ENCODE peak calls at places on chromosomes 16 and 17, in nine cellular contexts. One of them, this sample, is unnamed.
A peak's percentile ranks its signal among the peaks of the same experiment; 100 is the strongest.

GRCh38 chr17:40284085-40284713 is 3.5 kb upstream of the CDC6 start:
- DNase-seq in heart left ventricle: no peak
- DNase-seq in body of pancreas: peak; percentile 45
- DNase-seq in A549: peak; percentile 25
- DNase-seq in Peyer's patch: no peak
- DNase-seq in prostate gland: peak; percentile 76
- DNase-seq in erythroblast: no peak
- DNase-seq in adrenal gland: no peak
- DNase-seq in thyroid gland: no peak
- DNase-seq in this sample: no peak

GRCh38 chr17:60173304-60173807 is 23.6 kb downstream of the CA4 start:
- DNase-seq in heart left ventricle: no peak
- DNase-seq in body of pancreas: no peak
- DNase-seq in A549: no peak
- DNase-seq in Peyer's patch: no peak
- DNase-seq in prostate gland: no peak
- DNase-seq in erythroblast: no peak
- DNase-seq in adrenal gland: no peak
- DNase-seq in thyroid gland: no peak
- DNase-seq in this sample: no peak

GRCh38 chr16:4578961-4579530 is 22.9 kb downstream of the C16orf96 start:
- DNase-seq in heart left ventricle: no peak
- DNase-seq in body of pancreas: no peak
- DNase-seq in A549: no peak
- DNase-seq in Peyer's patch: no peak
- DNase-seq in prostate gland: no peak
- DNase-seq in erythroblast: no peak
- DNase-seq in adrenal gland: no peak
- DNase-seq in thyroid gland: no peak
- DNase-seq in this sample: no peak

GRCh38 chr16:26078971-26079370 is 387.2 kb downstream of the HS3ST4 start:
- DNase-seq in heart left ventricle: no peak
- DNase-seq in body of pancreas: no peak
- DNase-seq in A549: no peak
- DNase-seq in Peyer's patch: no peak
- DNase-seq in prostate gland: no peak
- DNase-seq in erythroblast: no peak
- DNase-seq in adrenal gland: no peak
- DNase-seq in thyroid gland: no peak
- DNase-seq in this sample: no peak

GRCh38 chr16:11619327-11619851 is 32.7 kb upstream of the LITAF start:
- DNase-seq in heart left ventricle: no peak
- DNase-seq in body of pancreas: peak; percentile 63
- DNase-seq in A549: no peak
- DNase-seq in Peyer's patch: no peak
- DNase-seq in prostate gland: no peak
- DNase-seq in erythroblast: peak; percentile 31
- DNase-seq in adrenal gland: no peak
- DNase-seq in thyroid gland: peak; percentile 91
- DNase-seq in this sample: no peak

GRCh38 chr17:37050905-37051304 is 102.2 kb downstream of the AATF start:
- DNase-seq in heart left ventricle: no peak
- DNase-seq in body of pancreas: no peak
- DNase-seq in A549: no peak
- DNase-seq in Peyer's patch: no peak
- DNase-seq in prostate gland: no peak
- DNase-seq in erythroblast: no peak
- DNase-seq in adrenal gland: no peak
- DNase-seq in thyroid gland: no peak
- DNase-seq in this sample: no peak

GRCh38 chr17:34603974-34604373 is 24.6 kb downstream of the TMEM132E start:
- DNase-seq in heart left ventricle: no peak
- DNase-seq in body of pancreas: no peak
- DNase-seq in A549: no peak
- DNase-seq in Peyer's patch: no peak
- DNase-seq in prostate gland: no peak
- DNase-seq in erythroblast: no peak
- DNase-seq in adrenal gland: no peak
- DNase-seq in thyroid gland: no peak
- DNase-seq in this sample: no peak

GRCh38 chr16:59635674-59636073 is 901.6 kb upstream of the GOT2 start:
- DNase-seq in heart left ventricle: no peak
- DNase-seq in body of pancreas: no peak
- DNase-seq in A549: no peak
- DNase-seq in Peyer's patch: no peak
- DNase-seq in prostate gland: no peak
- DNase-seq in erythroblast: no peak
- DNase-seq in adrenal gland: no peak
- DNase-seq in thyroid gland: no peak
- DNase-seq in this sample: no peak

GRCh38 chr17:7997186-7997585 is 5.2 kb upstream of the GUCY2D start:
- DNase-seq in heart left ventricle: peak; percentile 55
- DNase-seq in body of pancreas: peak; percentile 62
- DNase-seq in A549: peak; percentile 68
- DNase-seq in Peyer's patch: no peak
- DNase-seq in prostate gland: no peak
- DNase-seq in erythroblast: peak; percentile 44
- DNase-seq in adrenal gland: no peak
- DNase-seq in thyroid gland: no peak
- DNase-seq in this sample: peak; percentile 54

GRCh38 chr17:10059684-10060211 is 138.7 kb downstream of the GAS7 start:
- DNase-seq in heart left ventricle: peak; percentile 48
- DNase-seq in body of pancreas: peak; percentile 24
- DNase-seq in A549: no peak
- DNase-seq in Peyer's patch: no peak
- DNase-seq in prostate gland: no peak
- DNase-seq in erythroblast: no peak
- DNase-seq in adrenal gland: no peak
- DNase-seq in thyroid gland: no peak
- DNase-seq in this sample: no peak

DNA sequence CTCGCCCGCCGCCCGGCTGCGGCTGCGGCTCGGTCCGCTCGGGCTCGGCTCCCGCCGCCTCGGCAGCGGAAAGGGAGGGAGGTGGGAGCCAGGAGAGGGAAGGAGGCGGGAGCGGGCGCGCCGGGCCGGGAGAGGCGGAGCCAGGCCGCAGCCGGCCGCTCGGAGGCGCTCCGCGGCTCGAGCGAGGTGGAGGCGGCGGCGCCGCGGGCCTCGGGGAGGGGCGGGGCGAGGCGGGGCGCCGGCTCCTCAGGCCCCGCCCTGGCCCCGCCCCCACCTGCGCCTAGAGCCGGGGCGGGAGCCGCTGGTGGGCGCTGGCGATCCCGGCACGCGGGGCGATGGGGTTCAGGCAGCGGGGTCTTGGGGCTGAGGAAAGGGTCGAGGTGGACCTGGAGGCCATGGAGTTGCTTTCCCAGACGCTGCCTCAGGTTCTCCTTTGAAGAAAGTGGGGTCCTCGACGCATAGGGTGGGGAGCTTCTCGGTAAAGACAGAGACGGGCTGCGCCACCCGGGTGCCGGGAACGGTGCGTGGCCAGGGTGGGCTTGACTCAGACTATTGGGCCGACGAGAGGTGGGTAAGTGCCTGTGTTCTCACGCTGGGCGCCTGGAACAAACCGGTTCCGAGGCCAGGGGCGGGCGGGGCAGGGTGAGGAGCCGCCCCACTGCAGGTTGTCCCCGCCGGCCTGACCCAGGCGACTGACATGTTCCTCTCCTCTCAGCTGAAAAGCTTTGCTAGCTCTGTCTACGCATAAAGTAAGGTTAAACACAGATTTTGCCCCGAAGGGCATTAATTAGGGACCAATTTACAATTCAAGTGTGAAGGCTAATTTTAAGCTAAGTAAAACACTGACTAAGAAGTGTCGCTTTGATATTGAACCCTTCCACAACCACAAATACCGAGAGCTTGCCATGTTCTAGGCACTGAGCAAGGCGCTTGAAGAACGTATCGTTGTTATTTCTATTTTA is at the start of gene CMTM4:
- DNase-seq in heart left ventricle: peak; percentile 88
- DNase-seq in body of pancreas: peak; percentile 89
- DNase-seq in A549: peak; percentile 84
- DNase-seq in Peyer's patch: peak; percentile 91
- DNase-seq in prostate gland: peak; percentile 86
- DNase-seq in erythroblast: peak; percentile 82
- DNase-seq in adrenal gland: peak; percentile 90
- DNase-seq in thyroid gland: peak; percentile 96
- DNase-seq in this sample: peak; percentile 91
- TF ChIP-seq POLR2A in heart left ventricle: no peak
- TF ChIP-seq POLR2A in body of pancreas: peak; percentile 31
- TF ChIP-seq POLR2A in A549: peak; percentile 25
- TF ChIP-seq POLR2A in Peyer's patch: peak; percentile 38
- TF ChIP-seq POLR2A in prostate gland: peak; percentile 32
- TF ChIP-seq POLR2A in erythroblast: no peak
- TF ChIP-seq POLR2A in adrenal gland: no peak
- TF ChIP-seq POLR2A in thyroid gland: peak; percentile 74
- TF ChIP-seq POLR2A in this sample: peak; percentile 25

DNA sequence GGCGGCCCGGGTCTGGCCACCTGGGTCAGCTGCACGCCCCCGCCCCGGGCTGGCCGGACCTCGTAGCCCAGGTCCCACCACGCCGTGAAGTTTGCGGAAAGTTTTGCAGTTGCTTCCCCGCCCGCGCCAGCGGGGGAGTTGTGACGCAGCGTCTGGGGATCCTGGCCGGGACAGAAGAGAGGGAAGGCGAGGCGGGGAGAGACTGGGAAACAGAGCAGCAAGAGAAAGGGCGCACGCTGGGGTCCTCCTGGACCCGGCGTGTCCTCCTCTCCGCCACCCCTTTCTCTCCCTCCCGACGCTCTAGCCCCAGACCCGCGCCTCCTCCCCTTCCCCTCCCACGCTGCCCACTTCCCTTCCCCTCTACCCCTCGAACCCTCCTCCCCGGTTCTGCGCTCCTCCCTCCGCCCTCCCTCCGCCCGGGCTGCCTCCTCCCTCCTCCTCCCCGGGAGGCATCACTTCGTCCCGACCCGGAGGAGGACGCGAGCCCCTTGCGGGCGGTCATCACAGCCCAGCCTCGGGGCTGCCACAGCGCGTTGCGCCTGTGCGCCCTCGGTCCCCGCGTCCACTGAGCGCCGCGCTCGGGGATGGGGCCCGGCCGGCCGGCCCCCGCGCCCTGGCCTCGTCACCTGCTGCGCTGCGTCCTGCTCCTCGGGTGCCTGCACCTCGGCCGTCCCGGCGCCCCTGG is at the start of gene MRC2:
- DNase-seq in heart left ventricle: peak; percentile 77
- DNase-seq in body of pancreas: peak; percentile 36
- DNase-seq in A549: peak; percentile 86
- DNase-seq in Peyer's patch: no peak
- DNase-seq in prostate gland: peak; percentile 30
- DNase-seq in erythroblast: no peak
- DNase-seq in adrenal gland: no peak
- DNase-seq in thyroid gland: peak; percentile 14
- DNase-seq in this sample: peak; percentile 87
- TF ChIP-seq POLR2A in heart left ventricle: no peak
- TF ChIP-seq POLR2A in body of pancreas: peak; percentile 24
- TF ChIP-seq POLR2A in A549: peak; percentile 79
- TF ChIP-seq POLR2A in Peyer's patch: no peak
- TF ChIP-seq POLR2A in prostate gland: peak; percentile 40
- TF ChIP-seq POLR2A in erythroblast: no peak
- TF ChIP-seq POLR2A in adrenal gland: no peak
- TF ChIP-seq POLR2A in thyroid gland: no peak
- TF ChIP-seq POLR2A in this sample: peak; percentile 56

DNA sequence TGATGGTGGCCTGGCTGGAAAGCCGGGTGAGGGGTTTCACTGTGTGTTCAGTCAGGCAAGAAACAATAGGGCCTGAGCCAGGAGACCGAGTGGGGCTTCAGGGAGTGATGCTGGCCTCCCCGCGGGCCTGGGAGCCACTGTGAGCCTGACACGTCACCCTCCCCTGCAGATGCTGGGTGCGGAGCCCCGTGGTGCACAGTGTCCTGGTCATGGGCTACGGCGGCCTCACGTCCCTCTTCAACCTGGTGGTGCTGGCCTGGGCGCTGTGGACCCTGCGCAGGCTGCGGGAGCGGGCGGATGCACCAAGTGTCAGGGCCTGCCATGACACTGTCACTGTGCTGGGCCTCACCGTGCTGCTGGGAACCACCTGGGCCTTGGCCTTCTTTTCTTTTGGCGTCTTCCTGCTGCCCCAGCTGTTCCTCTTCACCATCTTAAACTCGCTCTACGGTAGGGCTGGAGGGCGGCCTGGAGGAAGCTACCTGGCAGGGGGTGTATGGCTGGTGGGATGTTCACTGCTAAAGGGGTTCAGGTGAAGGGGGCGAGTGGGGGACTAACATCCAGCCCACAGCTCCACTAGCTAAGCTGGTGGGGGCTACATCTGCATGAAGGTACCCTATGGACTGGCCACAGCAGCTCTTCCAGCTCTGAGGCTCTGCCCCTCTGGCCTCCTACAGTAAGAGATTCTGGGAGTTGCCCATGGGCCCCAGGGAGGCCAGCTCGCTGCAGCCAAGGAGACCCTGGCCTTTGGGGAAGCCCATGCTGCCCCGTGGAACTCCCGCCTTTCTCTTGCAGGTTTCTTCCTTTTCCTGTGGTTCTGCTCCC is 32.4 kb downstream of the ADGRG5 start:
- DNase-seq in heart left ventricle: no peak
- DNase-seq in body of pancreas: no peak
- DNase-seq in A549: no peak
- DNase-seq in Peyer's patch: no peak
- DNase-seq in prostate gland: no peak
- DNase-seq in erythroblast: no peak
- DNase-seq in adrenal gland: no peak
- DNase-seq in thyroid gland: no peak
- DNase-seq in this sample: no peak
- TF ChIP-seq POLR2A in heart left ventricle: no peak
- TF ChIP-seq POLR2A in body of pancreas: no peak
- TF ChIP-seq POLR2A in A549: no peak
- TF ChIP-seq POLR2A in Peyer's patch: no peak
- TF ChIP-seq POLR2A in prostate gland: no peak
- TF ChIP-seq POLR2A in erythroblast: no peak
- TF ChIP-seq POLR2A in adrenal gland: no peak
- TF ChIP-seq POLR2A in thyroid gland: no peak
- TF ChIP-seq POLR2A in this sample: no peak

DNA sequence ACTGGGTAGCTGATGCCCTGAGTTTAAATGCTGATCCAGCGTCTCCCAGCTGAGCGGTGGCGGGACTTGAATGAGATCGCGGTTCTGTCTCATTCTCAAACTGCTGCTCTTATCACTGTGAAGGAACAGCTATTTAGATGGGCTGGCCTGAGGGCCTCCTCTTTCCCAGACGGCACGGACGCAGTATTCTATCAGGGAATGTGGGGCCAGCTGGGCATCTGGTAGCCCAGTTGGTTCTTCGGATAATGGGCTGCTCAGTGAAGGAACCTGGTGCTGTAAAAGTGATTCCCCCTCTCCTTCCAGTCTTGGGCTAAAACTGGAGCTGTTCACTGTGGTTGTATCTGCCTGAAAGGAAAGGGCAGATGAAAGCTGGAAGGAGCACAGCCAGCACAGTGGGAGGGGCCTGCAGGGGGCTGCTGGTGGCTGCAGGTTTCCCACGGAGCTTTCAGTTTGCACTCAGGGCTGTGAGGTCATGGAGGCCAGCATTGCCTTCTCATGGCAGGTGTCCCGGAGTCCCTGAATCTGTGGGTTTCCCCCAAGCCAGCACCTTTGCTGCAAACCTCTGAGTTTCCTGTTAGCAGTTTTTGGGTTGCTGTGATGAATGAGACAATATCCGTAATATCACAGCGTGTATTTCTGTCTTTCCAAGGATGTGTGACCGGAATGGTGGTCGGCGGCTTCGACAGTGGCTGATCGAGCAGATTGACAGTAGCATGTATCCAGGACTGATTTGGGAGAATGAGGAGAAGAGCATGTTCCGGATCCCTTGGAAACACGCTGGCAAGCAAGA is 3.6 kb downstream of the IRF8 start:
- DNase-seq in heart left ventricle: no peak
- DNase-seq in body of pancreas: no peak
- DNase-seq in A549: no peak
- DNase-seq in Peyer's patch: no peak
- DNase-seq in prostate gland: no peak
- DNase-seq in erythroblast: no peak
- DNase-seq in adrenal gland: no peak
- DNase-seq in thyroid gland: no peak
- DNase-seq in this sample: no peak
- TF ChIP-seq POLR2A in heart left ventricle: no peak
- TF ChIP-seq POLR2A in body of pancreas: no peak
- TF ChIP-seq POLR2A in A549: no peak
- TF ChIP-seq POLR2A in Peyer's patch: no peak
- TF ChIP-seq POLR2A in prostate gland: no peak
- TF ChIP-seq POLR2A in erythroblast: no peak
- TF ChIP-seq POLR2A in adrenal gland: no peak
- TF ChIP-seq POLR2A in thyroid gland: no peak
- TF ChIP-seq POLR2A in this sample: no peak

This sample was measured in H54.